ENCODE peak calls at places on chromosomes 13 and 19, in four cellular contexts. S is CD8-positive, alpha-beta memory T cell; N is tibial nerve; T is naive thymus-derived CD4-positive, alpha-beta T cell. H is an unnamed sample. For H3K27me3, the result is how much of the 10 kb centered on the place peaks cover.

GRCh38 chr13:44259045-44260042 is 114.3 kb upstream of the SERP2 start:
- DNase-seq in S (peak), N (no peak), T (peak), H (peak)

GRCh38 chr13:84844473-84844872 is 954.7 kb downstream of the SLITRK6 start:
- DNase-seq in S (no peak), N (no peak), T (no peak), H (no peak)

GRCh38 chr19:40663712-40664692 is 26.4 kb downstream of the NUMBL start:
- DNase-seq in S (no peak), N (no peak), T (peak), H (no peak)

GRCh38 chr13:102597029-102598015 is 536 bp downstream of the TPP2 start:
- DNase-seq in S (no peak), N (no peak), T (no peak), H (peak)

GRCh38 chr13:113406321-113407102 is 42.6 kb upstream of the GRTP1 start:
- DNase-seq in S (no peak), N (peak), T (no peak), H (no peak)

GRCh38 chr19:17855333-17856152 is 4.2 kb upstream of the RPL18A start:
- DNase-seq in S (peak), N (peak), T (peak), H (peak)

GRCh38 chr13:44132710-44133109 is 240.9 kb upstream of the SERP2 start:
- DNase-seq in S (no peak), N (peak), T (no peak), H (no peak)

GRCh38 chr13:35164324-35164932 is 222.4 kb downstream of the NBEA start:
- DNase-seq in S (no peak), N (no peak), T (no peak), H (no peak)

GRCh38 chr19:1312732-1313694 is 27.3 kb downstream of the EFNA2 start:
- DNase-seq in S (no peak), N (no peak), T (no peak), H (no peak)

GRCh38 chr19:50803633-50804419 is 13.6 kb downstream of the ACP4 start:
- DNase-seq in S (no peak), N (no peak), T (no peak), H (no peak)

GRCh38 chr13:48155850-48156249 is 60.9 kb upstream of the MED4 start:
- DNase-seq in S (peak), N (no peak), T (no peak), H (peak)

GRCh38 chr13:66831317-66831716 is 398.8 kb downstream of the PCDH9 start:
- DNase-seq in S (no peak), N (no peak), T (no peak), H (no peak)

GRCh38 chr19:38989066-38989605 is 13.6 kb upstream of the FBXO17 start:
- DNase-seq in S (no peak), N (no peak), T (no peak), H (no peak)

GRCh38 chr19:14393303-14393702 is 12.1 kb downstream of the ADGRE5 start:
- DNase-seq in S (no peak), N (no peak), T (no peak), H (no peak)

GRCh38 chr13:44108345-44108858 is 228.7 kb downstream of the LACC1 start:
- DNase-seq in S (no peak), N (no peak), T (no peak), H (no peak)

GRCh38 chr19:18763674-18764590 is 27.2 kb downstream of the COMP start:
- DNase-seq in S (no peak), N (no peak), T (no peak), H (no peak)

GRCh38 chr13:73748404-73748803 is 385.8 kb downstream of the KLF12 start:
- DNase-seq in S (no peak), N (no peak), T (no peak), H (no peak)

GRCh38 chr19:4984106-4984380 is 15.1 kb downstream of the KDM4B start:
- DNase-seq in S (no peak), N (no peak), T (no peak), H (no peak)

GRCh38 chr13:108915634-108916497 is 286.5 kb downstream of the MYO16 start:
- DNase-seq in S (peak), N (peak), T (peak), H (peak)

GRCh38 chr19:8702350-8702749 is 3.8 kb upstream of the ACTL9 start:
- DNase-seq in S (peak), N (no peak), T (peak), H (no peak)

GRCh38 chr19:55370305-55370988 is at the start of gene IL11:
- DNase-seq in S (no peak), N (no peak), T (no peak), H (no peak)

GRCh38 chr13:102847272-102848234 is 1.7 kb downstream of the ERCC5 start:
- DNase-seq in S (no peak), N (no peak), T (no peak), H (no peak)

GRCh38 chr19:40601061-40601973 is at the start of gene LTBP4:
- DNase-seq in S (peak), N (no peak), T (peak), H (peak)

GRCh38 chr19:39192846-39193245 is 3.9 kb upstream of the NCCRP1 start:
- DNase-seq in S (no peak), N (no peak), T (no peak), H (no peak)

GRCh38 chr19:1873524-1874473 is 10.4 kb upstream of the KLF16 start:
- DNase-seq in S (no peak), N (no peak), T (no peak), H (no peak)

GRCh38 chr13:33176526-33176925 is 109.0 kb downstream of the STARD13 start:
- DNase-seq in S (no peak), N (no peak), T (no peak), H (no peak)

GRCh38 chr13:70792121-70792520 is 683.9 kb upstream of the KLHL1 start:
- DNase-seq in S (no peak), N (no peak), T (no peak), H (no peak)

GRCh38 chr19:15404780-15405211 is 14.0 kb downstream of the AKAP8L start:
- DNase-seq in S (no peak), N (no peak), T (no peak), H (no peak)

GRCh38 chr19:55309437-55309836 is 15.7 kb downstream of the TMEM150B start:
- DNase-seq in S (no peak), N (no peak), T (no peak), H (no peak)

GRCh38 chr13:106212436-106213010 is 322.9 kb downstream of the EFNB2 start:
- DNase-seq in S (no peak), N (no peak), T (no peak), H (no peak)

GRCh38 chr13:71877280-71877653 is 10.3 kb upstream of the DACH1 start:
- DNase-seq in S (no peak), N (no peak), T (no peak), H (no peak)

GRCh38 chr19:53992211-53992610 is 774 bp downstream of the CACNG6 start:
- DNase-seq in S (no peak), N (no peak), T (no peak), H (no peak)

GRCh38 chr13:51819544-51819943 is 15.6 kb upstream of the DHRS12 start:
- DNase-seq in S (no peak), N (no peak), T (no peak), H (no peak)
- H3K27me3 ChIP-seq in S (under half), N (under half), T (under half), H (under half)

DNA sequence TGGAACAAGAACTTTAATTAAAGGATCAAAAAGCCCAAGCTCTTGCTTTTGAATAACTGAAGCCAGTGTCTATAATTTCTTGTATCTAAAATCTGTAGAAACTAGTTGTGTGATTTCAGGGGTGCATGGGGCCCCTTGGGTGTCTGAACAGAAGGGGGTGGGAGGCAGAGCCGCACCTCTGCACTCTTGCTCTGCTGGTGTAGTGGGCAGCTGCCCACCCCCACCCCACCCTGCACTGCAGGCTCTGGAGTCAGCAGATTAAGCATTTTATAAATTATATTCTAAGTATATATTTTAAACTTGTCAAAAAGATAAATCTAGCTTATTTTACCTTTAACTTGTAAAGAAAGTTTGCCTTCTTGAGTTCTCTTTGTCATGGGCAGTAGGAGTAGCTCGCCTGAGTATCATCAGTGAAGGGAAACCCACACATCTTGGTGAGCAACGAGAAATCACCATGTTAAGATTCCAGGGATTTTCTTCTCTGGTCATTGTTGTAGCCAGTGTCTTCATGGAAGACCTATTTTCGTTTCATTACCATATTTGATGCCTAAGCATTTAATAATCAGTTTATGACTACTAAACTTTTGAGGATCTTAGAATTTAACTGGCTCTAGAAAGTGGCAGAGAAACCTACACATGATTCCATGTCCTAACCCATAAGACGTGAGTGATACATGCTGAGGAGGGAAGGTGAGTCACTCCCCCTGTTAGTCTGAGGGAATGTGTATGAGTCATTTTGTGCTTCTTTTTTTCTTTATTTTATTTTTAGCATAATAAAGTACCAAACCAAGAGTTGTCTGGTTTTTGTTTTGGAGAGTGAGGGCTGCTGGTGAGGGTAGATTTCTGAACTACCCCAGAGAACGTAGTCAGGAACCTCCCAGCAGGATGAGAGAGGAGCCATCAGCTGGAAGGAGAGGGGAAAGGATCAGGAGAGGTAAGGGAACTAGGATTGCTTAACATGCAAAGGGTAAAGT is 7.7 kb downstream of the UBE2L5 start:
- DNase-seq in S (no peak), N (no peak), T (no peak), H (no peak)
- H3K4me3 ChIP-seq in S (no peak), N (no peak), T (no peak), H (no peak)

DNA sequence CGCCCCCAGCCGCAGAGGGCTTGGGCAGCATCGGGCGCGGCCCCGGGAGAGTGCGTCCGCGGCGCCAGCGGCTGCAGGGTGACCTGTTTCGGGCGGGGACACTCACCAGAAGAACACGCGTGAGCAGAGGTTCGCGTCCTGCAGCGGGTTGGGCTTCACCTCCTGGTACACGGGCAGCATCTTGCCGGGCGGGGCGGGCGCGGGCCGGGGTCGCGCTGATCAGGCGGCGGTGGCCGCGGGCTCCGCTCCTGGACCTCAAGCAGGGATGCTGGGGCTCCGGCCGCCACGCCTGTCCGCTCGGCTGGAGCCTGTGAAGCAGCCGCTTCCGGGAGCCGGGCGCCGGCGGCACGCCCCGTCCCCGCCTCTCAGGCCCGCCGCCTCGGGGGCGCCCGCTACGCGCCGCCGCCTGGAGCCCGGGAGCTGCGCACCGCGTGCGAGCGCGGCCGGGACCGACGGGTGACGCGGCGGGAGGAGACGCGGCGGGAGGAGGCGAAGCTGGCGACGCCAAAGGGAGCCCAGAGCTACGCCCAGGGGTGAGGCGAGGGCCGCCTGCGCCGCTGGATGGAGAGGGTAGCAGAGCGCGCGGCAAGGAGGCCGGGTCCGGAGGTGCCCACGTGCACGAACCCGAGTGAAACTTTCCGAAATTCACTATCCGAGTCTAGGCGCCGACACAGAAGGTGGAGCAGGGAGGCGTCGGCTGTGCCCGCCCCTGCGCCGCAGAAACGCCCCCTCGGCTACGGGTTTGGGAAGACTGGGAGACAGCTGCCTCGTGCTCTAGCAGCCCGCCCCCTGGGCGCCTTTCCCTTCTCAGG is at the start of gene ABCC4:
- DNase-seq in S (peak), N (no peak), T (peak), H (peak)
- H3K27ac ChIP-seq in S (peak), N (peak), T (peak), H (no peak)

GRCh38 chr13:20128459-20128927 is 32.4 kb downstream of the GJA3 start:
- DNase-seq in S (no peak), N (no peak), T (peak), H (no peak)
- H3K27me3 ChIP-seq in S (under half), N (under half), T (under half), H (under half)

DNA sequence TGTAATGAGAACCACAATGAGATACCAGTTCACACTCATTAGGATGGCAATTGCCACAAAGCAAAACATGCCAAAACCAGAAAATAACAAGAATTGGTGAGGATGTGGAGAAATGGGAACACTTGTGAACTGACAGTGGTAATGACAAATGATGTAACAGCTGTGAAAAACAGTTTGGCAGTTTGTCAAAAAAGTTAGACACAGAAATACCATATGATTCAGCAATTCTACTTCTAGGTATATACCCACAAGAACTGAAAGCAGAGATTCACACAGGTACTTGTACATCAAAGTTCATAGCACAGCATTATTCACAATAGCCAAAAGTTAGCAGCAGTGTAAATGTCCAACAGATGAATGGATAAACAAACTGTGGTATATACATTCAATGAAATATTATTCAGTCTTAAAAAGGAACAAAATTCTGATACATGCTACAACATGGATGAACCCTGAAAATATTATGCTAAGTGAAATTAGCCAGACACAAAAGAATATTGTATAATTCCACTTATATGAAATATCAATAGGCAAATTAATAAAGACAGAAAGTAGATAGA is 96.5 kb downstream of the UGGT2 start:
- DNase-seq in S (no peak), N (no peak), T (no peak), H (no peak)
- H3K4me3 ChIP-seq in S (no peak), N (no peak), T (no peak), H (no peak)

GRCh38 chr13:101053694-101054093 is 362.6 kb downstream of the NALCN start:
- DNase-seq in S (no peak), N (no peak), T (no peak), H (no peak)
- H3K27ac ChIP-seq in S (no peak), N (no peak), T (no peak), H (no peak)

DNA sequence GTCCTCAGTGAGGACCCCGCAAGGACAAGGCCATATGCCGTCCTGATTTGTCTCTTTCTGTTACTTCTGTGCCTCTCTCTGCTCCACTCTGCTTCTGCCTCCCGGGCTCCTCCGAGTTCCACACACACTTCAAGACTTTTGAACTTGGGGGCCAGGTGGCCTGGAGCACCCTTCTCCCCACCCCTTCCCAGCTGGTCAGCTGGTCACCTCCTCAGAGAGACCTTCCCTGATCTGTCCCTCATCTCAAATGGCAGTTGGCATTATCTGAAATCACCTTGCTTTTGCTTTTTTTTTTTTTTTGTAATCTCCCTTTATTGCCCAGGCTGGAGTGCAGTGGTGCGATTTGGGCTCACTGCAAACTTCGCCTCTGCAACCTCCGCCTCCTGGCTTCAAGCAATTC is 2.2 kb upstream of the S1PR5 start:
- DNase-seq in S (no peak), N (no peak), T (no peak), H (no peak)
- H3K27me3 ChIP-seq in S (under half), N (half or more), T (under half), H (under half)